ENCODE peak calls at places on chromosome 18, in nine cellular contexts. H is WTC11, X is AG10803, N is spleen, D is tibial artery, I is MCF 10A, R is AG09309, V is PC-9, K is fibroblast of pulmonary artery. Y is an unnamed sample.

GRCh38 chr18:58943896-58944295 is 79.2 kb downstream of the ZNF532 start:
- DNase-seq in H (no peak), X (no peak), N (no peak), D (no peak), I (no peak), R (no peak), V (no peak), K (no peak), Y (no peak)

GRCh38 chr18:61572871-61573270 is 239.6 kb downstream of the CDH20 start:
- DNase-seq in H (no peak), X (peak; percentile 92), N (no peak), D (no peak), I (no peak), R (no peak), V (no peak), K (peak; percentile 24), Y (no peak)

GRCh38 chr18:36530676-36531405 is 233.3 kb downstream of the FHOD3 start:
- DNase-seq in H (no peak), X (no peak), N (no peak), D (no peak), I (no peak), R (no peak), V (no peak), K (no peak), Y (no peak)

GRCh38 chr18:59249186-59249774 is 24.0 kb downstream of the RAX start:
- DNase-seq in H (peak; percentile 62), X (peak; percentile 90), N (no peak), D (no peak), I (peak; percentile 60), R (peak; percentile 77), V (peak; percentile 60), K (peak; percentile 90), Y (peak; percentile 53)

GRCh38 chr18:60047556-60047955 is 147.8 kb downstream of the PMAIP1 start:
- DNase-seq in H (no peak), X (no peak), N (no peak), D (no peak), I (no peak), R (no peak), V (no peak), K (no peak), Y (no peak)

GRCh38 chr18:31837879-31838278 is 77.2 kb upstream of the SLC25A52 start:
- DNase-seq in H (no peak), X (no peak), N (no peak), D (no peak), I (no peak), R (no peak), V (no peak), K (no peak), Y (no peak)

GRCh38 chr18:22169889-22170420 is 566 bp downstream of the GATA6 start:
- DNase-seq in H (peak; percentile 52), X (peak; percentile 38), N (peak; percentile 80), D (no peak), I (peak; percentile 51), R (no peak), V (no peak), K (peak; percentile 58), Y (no peak)

GRCh38 chr18:811192-812122 is 585 bp downstream of the YES1 start:
- DNase-seq in H (peak; percentile 57), X (peak; percentile 30), N (peak; percentile 89), D (no peak), I (peak; percentile 60), R (no peak), V (no peak), K (peak; percentile 24), Y (no peak)

GRCh38 chr18:50658601-50659000 is 98.7 kb downstream of the MAPK4 start:
- DNase-seq in H (no peak), X (no peak), N (no peak), D (no peak), I (no peak), R (no peak), V (no peak), K (no peak), Y (no peak)

GRCh38 chr18:11859903-11860407 is 8.7 kb downstream of the CHMP1B start:
- DNase-seq in H (no peak), X (peak; percentile 48), N (peak; percentile 10), D (no peak), I (peak; percentile 97), R (no peak), V (peak; percentile 97), K (peak; percentile 81), Y (peak; percentile 52)
- TF ChIP-seq CTCF in H (no peak), X (peak; percentile 22), N (no peak), D (no peak), I (peak; percentile 48), R (peak; percentile 31), V (peak; percentile 57), K (peak; percentile 40), Y (peak; percentile 28)

GRCh38 chr18:9951022-9951859 is 37.4 kb downstream of the VAPA start:
- DNase-seq in H (peak; percentile 35), X (peak; percentile 78), N (no peak), D (no peak), I (peak; percentile 70), R (no peak), V (peak; percentile 46), K (peak; percentile 81), Y (peak; percentile 49)

GRCh38 chr18:9947248-9947647 is 33.4 kb downstream of the VAPA start:
- DNase-seq in H (no peak), X (no peak), N (no peak), D (no peak), I (no peak), R (no peak), V (no peak), K (no peak), Y (no peak)

GRCh38 chr18:9949861-9950260 is 36.0 kb downstream of the VAPA start:
- DNase-seq in H (no peak), X (no peak), N (no peak), D (no peak), I (no peak), R (no peak), V (no peak), K (no peak), Y (no peak)

GRCh38 chr18:9950289-9951016 is 36.6 kb downstream of the VAPA start:
- DNase-seq in H (no peak), X (peak; percentile 37), N (no peak), D (no peak), I (no peak), R (no peak), V (no peak), K (peak; percentile 57), Y (peak; percentile 57)

DNA sequence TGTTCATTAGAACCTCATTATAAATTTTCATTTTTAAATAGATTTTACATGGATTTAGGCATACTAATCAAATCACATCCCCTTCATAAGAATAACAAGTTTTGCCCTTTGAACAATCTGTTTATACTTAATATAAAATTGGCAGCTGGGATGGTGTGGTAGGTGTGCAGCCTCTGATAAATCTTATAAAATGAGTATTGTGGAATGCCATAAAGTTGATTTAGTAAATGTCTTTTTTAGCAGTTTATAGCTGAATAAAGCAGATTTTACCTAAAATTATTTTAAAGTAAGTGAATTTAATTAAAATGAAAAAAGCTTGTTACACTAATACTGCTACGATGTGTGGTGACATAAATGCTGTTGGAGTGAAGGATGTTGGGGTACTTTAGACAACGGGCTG is 35.5 kb downstream of the VAPA start:
- DNase-seq in H (no peak), X (no peak), N (no peak), D (no peak), I (no peak), R (no peak), V (no peak), K (no peak), Y (no peak)
- TF ChIP-seq CTCF in H (no peak), X (no peak), N (no peak), D (no peak), I (no peak), R (no peak), V (no peak), K (no peak), Y (no peak)

GRCh38 chr18:7735194-7735593 is 168.1 kb downstream of the PTPRM start:
- DNase-seq in H (no peak), X (no peak), N (no peak), D (no peak), I (peak; percentile 16), R (no peak), V (no peak), K (no peak), Y (no peak)

GRCh38 chr18:7730682-7731081 is 163.6 kb downstream of the PTPRM start:
- DNase-seq in H (no peak), X (no peak), N (no peak), D (no peak), I (no peak), R (no peak), V (no peak), K (no peak), Y (no peak)

GRCh38 chr18:7737483-7737882 is 170.4 kb downstream of the PTPRM start:
- DNase-seq in H (no peak), X (no peak), N (no peak), D (no peak), I (no peak), R (no peak), V (no peak), K (no peak), Y (no peak)

GRCh38 chr18:7733642-7734041 is 166.5 kb downstream of the PTPRM start:
- DNase-seq in H (no peak), X (peak; percentile 13), N (no peak), D (no peak), I (peak; percentile 42), R (no peak), V (no peak), K (no peak), Y (no peak)

DNA sequence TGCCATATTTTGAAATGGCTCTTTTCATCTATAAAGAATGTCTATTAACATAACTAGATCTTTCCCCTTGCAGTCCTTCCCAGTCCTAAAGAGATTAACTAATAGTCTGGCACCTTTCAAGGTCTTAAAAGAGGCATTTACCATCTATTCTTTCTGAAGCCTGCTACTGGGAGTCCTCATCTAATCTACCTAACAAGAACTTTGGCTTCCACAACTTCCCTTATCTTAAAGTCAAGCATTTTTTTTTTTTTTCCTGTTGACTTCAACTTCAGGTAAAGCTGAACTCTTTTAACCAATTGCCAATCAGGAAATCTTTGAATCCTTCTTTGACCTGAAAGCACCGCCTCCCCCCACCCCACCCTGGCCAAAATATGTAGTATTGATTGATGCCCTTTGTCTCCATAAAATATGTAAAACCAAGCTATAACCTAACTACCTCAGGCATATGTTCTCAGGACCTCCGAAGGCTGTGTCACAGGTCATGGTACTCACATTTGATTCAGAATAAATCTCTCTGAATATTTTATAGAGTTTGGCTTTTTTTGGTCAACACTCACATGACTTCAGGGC is 168.6 kb downstream of the PTPRM start:
- DNase-seq in H (no peak), X (no peak), N (no peak), D (no peak), I (no peak), R (no peak), V (no peak), K (no peak), Y (no peak)
- TF ChIP-seq CTCF in H (no peak), X (no peak), N (no peak), D (no peak), I (no peak), R (no peak), V (no peak), K (no peak), Y (no peak)

DNA sequence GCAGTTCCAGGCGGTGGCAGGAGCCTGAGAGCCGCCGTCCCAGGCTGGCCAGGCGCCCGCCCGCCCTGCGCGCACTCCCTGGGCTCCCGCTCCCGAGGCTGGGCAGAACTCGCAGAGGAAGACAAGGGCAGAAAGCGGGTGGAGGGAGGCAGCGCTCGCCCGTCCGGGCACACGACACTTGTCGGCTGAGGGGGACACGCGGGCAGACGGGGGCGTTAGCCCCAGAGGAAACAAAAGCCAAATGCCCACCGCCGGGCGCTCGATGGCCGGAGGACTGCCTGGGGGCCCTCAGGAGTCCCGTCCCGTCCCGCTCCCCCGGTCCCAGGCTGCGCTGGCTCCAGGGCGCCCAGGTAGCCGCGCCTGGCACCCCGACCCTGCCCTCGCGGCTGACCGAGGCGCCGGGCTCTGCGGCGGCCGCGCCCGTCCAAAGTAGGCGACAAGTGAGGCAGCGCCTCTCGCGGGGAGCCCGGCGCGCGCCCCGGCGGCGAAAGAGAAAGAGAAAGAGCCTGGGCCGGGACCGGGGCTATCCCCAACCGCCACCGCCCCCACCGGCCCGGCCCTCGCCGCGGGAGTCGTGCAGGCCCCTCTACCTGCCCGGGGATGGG is 491 bp downstream of the L3MBTL4 start:
- DNase-seq in H (peak; percentile 59), X (no peak), N (peak; percentile 95), D (peak; percentile 72), I (no peak), R (no peak), V (no peak), K (no peak), Y (no peak)
- TF ChIP-seq CTCF in H (no peak), X (no peak), N (peak; percentile 46), D (no peak), I (no peak), R (no peak), V (no peak), K (no peak), Y (no peak)

Y was measured in retinal pigment epithelial cell.